ENCODE peak calls at places on chromosomes 4 and X, in five cellular contexts. One of them, this sample, is unnamed. For H3K9me3 and H3K27me3, the result is how much of the 10 kb centered on the place peaks cover.

GRCh38 chr4:76637704-76638361 is 202.8 kb downstream of the SHROOM3 start:
- DNase-seq in upper lobe of right lung: no peak
- DNase-seq in tibial nerve: no peak
- DNase-seq in breast epithelium: no peak
- DNase-seq in cardiac muscle cell: no peak
- DNase-seq in this sample: no peak

GRCh38 chr4:76535603-76536380 is 100.8 kb downstream of the SHROOM3 start:
- DNase-seq in upper lobe of right lung: no peak
- DNase-seq in tibial nerve: no peak
- DNase-seq in breast epithelium: no peak
- DNase-seq in cardiac muscle cell: no peak
- DNase-seq in this sample: peak

GRCh38 chr4:76943790-76944189 is 5.8 kb upstream of the SEPTIN11 start:
- DNase-seq in upper lobe of right lung: no peak
- DNase-seq in tibial nerve: no peak
- DNase-seq in breast epithelium: no peak
- DNase-seq in cardiac muscle cell: no peak
- DNase-seq in this sample: no peak

GRCh38 chrX:6778547-6779231 is 243.8 kb upstream of the VCX3A start:
- DNase-seq in upper lobe of right lung: no peak
- DNase-seq in tibial nerve: no peak
- DNase-seq in breast epithelium: no peak
- DNase-seq in cardiac muscle cell: no peak
- DNase-seq in this sample: no peak

GRCh38 chrX:16708016-16708415 is 4.5 kb downstream of the CTPS2 start:
- DNase-seq in upper lobe of right lung: no peak
- DNase-seq in tibial nerve: no peak
- DNase-seq in breast epithelium: no peak
- DNase-seq in cardiac muscle cell: no peak
- DNase-seq in this sample: no peak

GRCh38 chr4:40399578-40399977 is 64.4 kb downstream of the CHRNA9 start:
- DNase-seq in upper lobe of right lung: no peak
- DNase-seq in tibial nerve: no peak
- DNase-seq in breast epithelium: no peak
- DNase-seq in cardiac muscle cell: no peak
- DNase-seq in this sample: no peak

GRCh38 chr4:7238300-7238960 is 46.1 kb downstream of the SORCS2 start:
- DNase-seq in upper lobe of right lung: no peak
- DNase-seq in tibial nerve: no peak
- DNase-seq in breast epithelium: no peak
- DNase-seq in cardiac muscle cell: no peak
- DNase-seq in this sample: no peak

GRCh38 chr4:19729873-19730735 is 521.6 kb upstream of the SLIT2 start:
- DNase-seq in upper lobe of right lung: no peak
- DNase-seq in tibial nerve: no peak
- DNase-seq in breast epithelium: no peak
- DNase-seq in cardiac muscle cell: peak
- DNase-seq in this sample: peak

GRCh38 chr4:7515390-7515902 is 80.7 kb upstream of the PSAPL1 start:
- DNase-seq in upper lobe of right lung: no peak
- DNase-seq in tibial nerve: no peak
- DNase-seq in breast epithelium: no peak
- DNase-seq in cardiac muscle cell: peak
- DNase-seq in this sample: no peak

GRCh38 chr4:72283357-72283756 is 251.6 kb downstream of the NPFFR2 start:
- DNase-seq in upper lobe of right lung: no peak
- DNase-seq in tibial nerve: no peak
- DNase-seq in breast epithelium: no peak
- DNase-seq in cardiac muscle cell: no peak
- DNase-seq in this sample: no peak

GRCh38 chrX:83185010-83185409 is 323.1 kb upstream of the POU3F4 start:
- DNase-seq in upper lobe of right lung: no peak
- DNase-seq in tibial nerve: no peak
- DNase-seq in breast epithelium: no peak
- DNase-seq in cardiac muscle cell: no peak
- DNase-seq in this sample: no peak

GRCh38 chrX:40108084-40108958 is 10.6 kb upstream of the BCOR start:
- DNase-seq in upper lobe of right lung: peak
- DNase-seq in tibial nerve: no peak
- DNase-seq in breast epithelium: no peak
- DNase-seq in cardiac muscle cell: peak
- DNase-seq in this sample: peak

GRCh38 chrX:36961590-36961989 is 46.6 kb upstream of the FAM47C start:
- DNase-seq in upper lobe of right lung: no peak
- DNase-seq in tibial nerve: no peak
- DNase-seq in breast epithelium: no peak
- DNase-seq in cardiac muscle cell: no peak
- DNase-seq in this sample: no peak

GRCh38 chr4:20323991-20324390 is 72.3 kb downstream of the SLIT2 start:
- DNase-seq in upper lobe of right lung: no peak
- DNase-seq in tibial nerve: no peak
- DNase-seq in breast epithelium: no peak
- DNase-seq in cardiac muscle cell: no peak
- DNase-seq in this sample: no peak

GRCh38 chr4:113788888-113789287 is 27.4 kb upstream of the CAMK2D start:
- DNase-seq in upper lobe of right lung: no peak
- DNase-seq in tibial nerve: no peak
- DNase-seq in breast epithelium: no peak
- DNase-seq in cardiac muscle cell: no peak
- DNase-seq in this sample: peak

GRCh38 chr4:69489856-69490255 is 5.8 kb downstream of the UGT2B4 start:
- DNase-seq in upper lobe of right lung: no peak
- DNase-seq in tibial nerve: no peak
- DNase-seq in breast epithelium: no peak
- DNase-seq in cardiac muscle cell: no peak
- DNase-seq in this sample: no peak

GRCh38 chr4:11424000-11424399 is 4.7 kb downstream of the HS3ST1 start:
- DNase-seq in upper lobe of right lung: no peak
- DNase-seq in tibial nerve: peak
- DNase-seq in breast epithelium: no peak
- DNase-seq in cardiac muscle cell: peak
- DNase-seq in this sample: peak

GRCh38 chr4:54683616-54684346 is 26.0 kb downstream of the KIT start:
- DNase-seq in upper lobe of right lung: no peak
- DNase-seq in tibial nerve: no peak
- DNase-seq in breast epithelium: no peak
- DNase-seq in cardiac muscle cell: peak
- DNase-seq in this sample: peak

GRCh38 chrX:97672138-97672537 is 788.4 kb downstream of the RPA4 start:
- DNase-seq in upper lobe of right lung: no peak
- DNase-seq in tibial nerve: no peak
- DNase-seq in breast epithelium: no peak
- DNase-seq in cardiac muscle cell: no peak
- DNase-seq in this sample: peak

GRCh38 chrX:20066968-20067708 is 49.6 kb downstream of the MAP7D2 start:
- DNase-seq in upper lobe of right lung: no peak
- DNase-seq in tibial nerve: peak
- DNase-seq in breast epithelium: no peak
- DNase-seq in cardiac muscle cell: peak
- DNase-seq in this sample: peak

GRCh38 chr4:183142566-183143545 is 43.8 kb downstream of the WWC2 start:
- DNase-seq in upper lobe of right lung: no peak
- DNase-seq in tibial nerve: peak
- DNase-seq in breast epithelium: peak
- DNase-seq in cardiac muscle cell: peak
- DNase-seq in this sample: peak

GRCh38 chr4:15717647-15718416 is 15.0 kb downstream of the BST1 start:
- DNase-seq in upper lobe of right lung: no peak
- DNase-seq in tibial nerve: no peak
- DNase-seq in breast epithelium: no peak
- DNase-seq in cardiac muscle cell: no peak
- DNase-seq in this sample: peak

GRCh38 chrX:52346462-52347165 is 22.2 kb upstream of the XAGE2 start:
- DNase-seq in upper lobe of right lung: no peak
- DNase-seq in tibial nerve: no peak
- DNase-seq in breast epithelium: no peak
- DNase-seq in cardiac muscle cell: no peak
- DNase-seq in this sample: no peak

GRCh38 chr4:22099896-22100295 is 151.3 kb upstream of the KCNIP4 start:
- DNase-seq in upper lobe of right lung: no peak
- DNase-seq in tibial nerve: no peak
- DNase-seq in breast epithelium: no peak
- DNase-seq in cardiac muscle cell: peak
- DNase-seq in this sample: no peak

GRCh38 chrX:118990512-118991227 is 16.3 kb downstream of the LONRF3 start:
- DNase-seq in upper lobe of right lung: no peak
- DNase-seq in tibial nerve: no peak
- DNase-seq in breast epithelium: no peak
- DNase-seq in cardiac muscle cell: no peak
- DNase-seq in this sample: no peak

GRCh38 chrX:78622834-78623233 is 36.3 kb downstream of the RTL3 start:
- DNase-seq in upper lobe of right lung: no peak
- DNase-seq in tibial nerve: no peak
- DNase-seq in breast epithelium: no peak
- DNase-seq in cardiac muscle cell: no peak
- DNase-seq in this sample: no peak
- H3K9me3 ChIP-seq in upper lobe of right lung: under half
- H3K9me3 ChIP-seq in tibial nerve: under half
- H3K9me3 ChIP-seq in breast epithelium: under half
- H3K9me3 ChIP-seq in cardiac muscle cell: under half
- H3K9me3 ChIP-seq in this sample: under half

DNA sequence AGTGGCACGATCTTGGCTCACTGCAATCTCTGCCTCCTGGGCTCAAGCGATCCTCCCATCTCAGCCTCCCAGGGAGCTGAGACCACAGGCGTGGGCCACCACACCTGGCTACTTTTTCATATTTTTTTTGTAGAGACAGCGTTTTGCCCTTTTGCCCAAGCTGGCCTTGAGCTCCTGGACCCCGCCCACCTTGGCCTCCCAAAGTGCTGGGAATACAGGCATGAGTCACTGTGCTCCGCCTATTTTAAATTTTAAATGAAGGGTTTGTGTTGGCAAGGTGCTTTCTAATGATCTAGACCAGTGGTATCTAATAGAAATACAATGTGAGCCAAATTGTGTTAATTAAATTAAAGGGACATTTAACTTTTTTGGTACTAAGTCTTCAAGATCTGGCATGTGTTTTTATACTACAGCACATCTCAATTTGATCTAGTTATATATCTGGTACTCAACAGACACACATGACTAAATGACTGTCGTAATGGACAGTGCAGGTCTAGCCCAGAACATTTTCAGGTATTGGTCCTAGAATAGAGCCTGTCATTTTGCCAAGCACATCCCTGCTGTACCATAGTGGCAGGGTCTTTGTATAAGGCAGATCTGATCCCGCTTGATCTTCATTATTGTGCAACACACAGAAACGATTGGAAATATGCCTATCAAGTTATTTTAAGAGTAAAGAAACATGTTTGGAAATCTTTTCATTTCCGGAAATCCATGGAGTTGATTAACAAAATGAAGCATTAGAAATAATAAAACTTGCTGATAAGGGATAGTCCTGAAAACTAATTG is 7.3 kb downstream of the PGK1 start:
- DNase-seq in upper lobe of right lung: no peak
- DNase-seq in tibial nerve: no peak
- DNase-seq in breast epithelium: no peak
- DNase-seq in cardiac muscle cell: no peak
- DNase-seq in this sample: no peak
- H3K4me3 ChIP-seq in upper lobe of right lung: no peak
- H3K4me3 ChIP-seq in tibial nerve: no peak
- H3K4me3 ChIP-seq in breast epithelium: no peak
- H3K4me3 ChIP-seq in cardiac muscle cell: no peak
- H3K4me3 ChIP-seq in this sample: no peak

DNA sequence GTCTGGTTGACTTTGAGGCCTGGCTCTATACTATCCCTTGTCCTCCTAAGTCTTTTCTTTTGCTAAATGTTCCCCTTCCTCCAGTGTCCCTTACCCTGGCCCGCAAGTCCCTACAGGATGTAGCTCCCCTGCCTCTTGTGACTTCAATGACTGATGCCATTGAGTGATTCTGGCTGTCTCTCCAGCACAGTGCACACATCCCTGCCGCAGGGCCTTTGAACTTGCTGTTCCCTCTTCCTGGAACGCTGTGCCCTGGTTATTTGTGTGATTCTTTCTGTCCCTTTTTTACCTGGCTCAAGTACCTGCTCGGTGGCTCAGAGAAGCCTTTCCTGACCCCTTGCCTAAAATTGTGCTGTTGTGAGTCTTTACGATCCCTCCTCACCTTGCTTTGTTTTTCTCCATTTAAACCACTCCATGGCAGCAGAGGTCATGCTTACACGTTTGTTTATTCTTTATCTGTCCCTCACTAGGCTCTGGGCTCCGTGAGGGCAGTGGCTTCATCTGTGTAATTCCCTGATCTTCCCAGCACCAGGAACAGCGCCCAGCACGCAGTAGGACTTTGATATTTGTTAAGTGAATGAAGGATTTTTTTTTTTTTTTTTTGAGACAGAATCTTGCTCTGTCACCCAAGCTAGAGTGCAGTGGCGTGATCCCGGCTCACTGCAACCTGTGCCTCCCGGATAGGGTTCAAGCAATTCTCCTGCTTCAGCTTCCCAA is 17.6 kb downstream of the MSX1 start:
- DNase-seq in upper lobe of right lung: no peak
- DNase-seq in tibial nerve: no peak
- DNase-seq in breast epithelium: no peak
- DNase-seq in cardiac muscle cell: no peak
- DNase-seq in this sample: no peak
- H3K27me3 ChIP-seq in upper lobe of right lung: half or more
- H3K27me3 ChIP-seq in tibial nerve: under half
- H3K27me3 ChIP-seq in breast epithelium: half or more
- H3K27me3 ChIP-seq in cardiac muscle cell: under half
- H3K27me3 ChIP-seq in this sample: under half

DNA sequence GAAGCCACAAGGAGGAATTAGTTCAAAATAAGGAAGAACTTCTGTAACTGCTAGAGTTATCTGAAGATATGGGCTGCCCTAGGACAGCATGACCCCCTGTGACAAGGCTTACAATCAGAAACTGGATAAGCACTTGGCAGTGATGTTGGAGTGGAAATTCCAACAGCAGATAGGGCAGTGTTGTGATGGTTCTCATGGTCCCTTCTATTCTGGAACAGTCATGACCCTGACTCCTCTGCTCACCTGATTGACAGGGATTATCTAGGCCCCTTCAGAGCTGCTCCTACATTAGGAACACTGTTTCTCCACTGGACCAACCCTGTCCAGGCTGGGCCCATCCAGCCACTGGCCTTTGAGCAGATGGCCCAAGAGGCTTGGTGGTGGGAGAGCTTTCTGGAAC is 17.9 kb downstream of the NALF2 start:
- DNase-seq in upper lobe of right lung: no peak
- DNase-seq in tibial nerve: no peak
- DNase-seq in breast epithelium: no peak
- DNase-seq in cardiac muscle cell: no peak
- DNase-seq in this sample: no peak
- H3K9me3 ChIP-seq in upper lobe of right lung: under half
- H3K9me3 ChIP-seq in tibial nerve: under half
- H3K9me3 ChIP-seq in breast epithelium: under half
- H3K9me3 ChIP-seq in cardiac muscle cell: under half
- H3K9me3 ChIP-seq in this sample: under half

This sample was measured in SJCRH30.